ENCODE peak calls at places on chromosomes 11 and 22, in eight cellular contexts. E, C, S, P, F, R, Q and J are unnamed samples.

GRCh38 chr11:48012051-48012391 is 31.7 kb downstream of the PTPRJ start:
- DNase-seq in E (peak; percentile 59), R (no peak), S (no peak), P (peak; percentile 71), C (no peak), F (no peak), Q (no peak), J (no peak)

GRCh38 chr22:32764330-32765116 is 37.0 kb upstream of the TIMP3 start:
- DNase-seq in R (peak; percentile 82), F (peak; percentile 74), Q (no peak), P (no peak), C (peak; percentile 95), S (no peak), E (no peak), J (peak; percentile 22)

GRCh38 chr22:36577019-36577418 is 48.1 kb upstream of the EIF3D start:
- DNase-seq in P (no peak), C (peak; percentile 68), S (no peak), F (peak; percentile 89), R (peak; percentile 21), Q (no peak), E (no peak), J (no peak)

GRCh38 chr11:39975091-39975490 is 1484.4 kb downstream of the LRRC4C start:
- DNase-seq in Q (no peak), R (no peak), S (no peak), E (no peak), C (no peak), P (no peak), F (no peak), J (no peak)

GRCh38 chr11:125720781-125721180 is 25.3 kb upstream of the PATE1 start:
- DNase-seq in S (no peak), E (no peak), R (no peak), Q (no peak), F (peak; percentile 85), C (no peak), P (no peak), J (no peak)

GRCh38 chr11:76790251-76790650 is 7.1 kb downstream of the TSKU start:
- DNase-seq in Q (no peak), S (no peak), C (no peak), R (no peak), P (no peak), E (no peak), F (no peak), J (no peak)

GRCh38 chr11:22734628-22735345 is 68.4 kb downstream of the GAS2 start:
- DNase-seq in S (no peak), F (no peak), Q (no peak), E (no peak), P (no peak), R (no peak), C (no peak), J (no peak)

GRCh38 chr22:45603631-45604030 is 68.0 kb upstream of the ATXN10 start:
- DNase-seq in Q (no peak), P (no peak), F (no peak), C (no peak), S (no peak), R (no peak), E (no peak), J (no peak)

GRCh38 chr22:32796865-32797573 is 4.5 kb upstream of the TIMP3 start:
- DNase-seq in P (peak; percentile 57), F (peak; percentile 99), C (peak; percentile 82), Q (peak; percentile 66), S (no peak), E (peak; percentile 31), R (peak; percentile 86), J (peak; percentile 54)

GRCh38 chr11:86740628-86741488 is 59.5 kb upstream of the PRSS23 start:
- DNase-seq in S (no peak), P (peak; percentile 2), Q (no peak), E (no peak), R (peak; percentile 94), F (peak; percentile 97), C (peak; percentile 95), J (no peak)

GRCh38 chr11:2310073-2310785 is 8.4 kb downstream of the TSPAN32 start:
- DNase-seq in F (no peak), C (no peak), R (no peak), Q (no peak), E (no peak), S (no peak), P (no peak), J (no peak)

GRCh38 chr22:45007247-45007945 is 2.4 kb downstream of the PHF21B start:
- DNase-seq in E (no peak), F (no peak), S (no peak), Q (no peak), C (peak; percentile 31), R (no peak), P (no peak), J (no peak)

GRCh38 chr11:2445107-2445947 is 519 bp downstream of the KCNQ1 start:
- DNase-seq in E (no peak), S (no peak), P (peak; percentile 40), Q (no peak), C (no peak), F (no peak), R (no peak), J (no peak)

GRCh38 chr22:23270212-23270733 is 90.0 kb downstream of the BCR start:
- DNase-seq in F (no peak), S (no peak), E (no peak), C (peak; percentile 14), R (no peak), P (no peak), Q (no peak), J (no peak)

GRCh38 chr11:6615046-6615445 is 3.0 kb upstream of the TAF10 start:
- DNase-seq in P (no peak), R (no peak), Q (no peak), S (no peak), C (no peak), E (no peak), F (no peak), J (no peak)

GRCh38 chr11:59201376-59201775 is 11.4 kb downstream of the MPEG1 start:
- DNase-seq in Q (no peak), F (no peak), E (no peak), P (no peak), S (no peak), R (no peak), C (no peak), J (no peak)

GRCh38 chr11:33857924-33858323 is 34.0 kb downstream of the LMO2 start:
- DNase-seq in C (peak; percentile 68), R (peak; percentile 51), Q (peak; percentile 47), P (peak; percentile 65), E (peak; percentile 49), F (peak; percentile 44), S (peak; percentile 90), J (peak; percentile 54)

GRCh38 chr22:19108807-19109197 is 13.4 kb downstream of the DGCR2 start:
- DNase-seq in P (no peak), R (no peak), C (no peak), F (no peak), E (no peak), Q (no peak), S (no peak), J (no peak)

GRCh38 chr11:133835258-133836075 is 9.8 kb downstream of the SPATA19 start:
- DNase-seq in F (peak; percentile 60), P (peak; percentile 61), E (no peak), C (peak; percentile 34), Q (peak; percentile 62), R (peak; percentile 20), S (peak; percentile 77), J (peak; percentile 76)

GRCh38 chr11:7667460-7667859 is 5.8 kb downstream of the CYB5R2 start:
- DNase-seq in E (no peak), P (no peak), Q (no peak), R (no peak), F (no peak), C (peak; percentile 29), S (peak; percentile 53), J (no peak)

GRCh38 chr22:47231759-47232158 is 469.3 kb downstream of the TBC1D22A start:
- DNase-seq in E (no peak), C (no peak), P (no peak), F (no peak), S (peak; percentile 36), R (no peak), Q (no peak), J (no peak)

GRCh38 chr11:70857885-70858284 is 394.5 kb downstream of the SHANK2 start:
- DNase-seq in E (no peak), C (no peak), R (no peak), F (no peak), Q (no peak), S (no peak), P (no peak), J (no peak)

GRCh38 chr11:46520971-46521745 is 72.7 kb downstream of the AMBRA1 start:
- DNase-seq in Q (no peak), E (no peak), F (peak; percentile 77), P (no peak), S (no peak), C (peak; percentile 70), R (no peak), J (no peak)

GRCh38 chr22:48254311-48254873 is 1491.9 kb downstream of the TBC1D22A start:
- DNase-seq in R (no peak), P (no peak), Q (no peak), E (no peak), C (no peak), F (no peak), S (no peak), J (no peak)

GRCh38 chr11:93740031-93740801 is 1.1 kb downstream of the TAF1D start:
- DNase-seq in E (no peak), Q (no peak), S (no peak), R (no peak), C (peak; percentile 28), F (peak; percentile 24), P (peak; percentile 40), J (no peak)

GRCh38 chr11:92948116-92948515 is 21.3 kb upstream of the MTNR1B start:
- DNase-seq in C (no peak), S (no peak), R (no peak), Q (no peak), E (no peak), F (no peak), P (no peak), J (no peak)

GRCh38 chr22:49617866-49618688 is 209.6 kb downstream of the BRD1 start:
- DNase-seq in P (no peak), Q (no peak), R (no peak), S (no peak), E (no peak), C (no peak), F (no peak), J (no peak)

GRCh38 chr11:119206512-119207299 is 567 bp downstream of the CBL start:
- DNase-seq in S (no peak), F (peak; percentile 14), Q (no peak), P (peak; percentile 53), C (peak; percentile 30), R (no peak), E (peak; percentile 28), J (no peak)

GRCh38 chr22:47083379-47083986 is 321.0 kb downstream of the TBC1D22A start:
- DNase-seq in S (peak; percentile 76), F (no peak), P (no peak), E (no peak), R (no peak), C (no peak), Q (no peak), J (no peak)

GRCh38 chr11:124898711-124899110 is 1.0 kb upstream of the ROBO4 start:
- DNase-seq in R (peak; percentile 64), S (peak; percentile 72), F (peak; percentile 85), P (no peak), Q (no peak), C (peak; percentile 25), E (no peak), J (no peak)